ENCODE peak calls at places on chromosomes 3 and 15, in seven cellular contexts. One of them, this sample, is unnamed. For H3K27me3, the result is how much of the 10 kb centered on the place peaks cover.

GRCh38 chr15:85950101-85950500 is 129.6 kb upstream of the AGBL1 start:
- DNase-seq in endothelial cell of umbilical vein: no peak
- DNase-seq in heart left ventricle: peak
- DNase-seq in uterus: no peak
- DNase-seq in ovary: no peak
- DNase-seq in K562: no peak
- DNase-seq in HepG2: no peak
- DNase-seq in this sample: no peak

GRCh38 chr3:114673481-114673880 is 379.7 kb downstream of the TIGIT start:
- DNase-seq in endothelial cell of umbilical vein: no peak
- DNase-seq in heart left ventricle: no peak
- DNase-seq in uterus: no peak
- DNase-seq in ovary: no peak
- DNase-seq in K562: no peak
- DNase-seq in HepG2: no peak
- DNase-seq in this sample: no peak

GRCh38 chr15:101267320-101268104 is 9.8 kb downstream of the SELENOS start:
- DNase-seq in endothelial cell of umbilical vein: no peak
- DNase-seq in heart left ventricle: peak
- DNase-seq in uterus: peak
- DNase-seq in ovary: no peak
- DNase-seq in K562: no peak
- DNase-seq in HepG2: no peak
- DNase-seq in this sample: no peak

GRCh38 chr3:122457706-122458105 is 41.8 kb upstream of the WDR5B start:
- DNase-seq in endothelial cell of umbilical vein: no peak
- DNase-seq in heart left ventricle: no peak
- DNase-seq in uterus: no peak
- DNase-seq in ovary: no peak
- DNase-seq in K562: no peak
- DNase-seq in HepG2: no peak
- DNase-seq in this sample: no peak

GRCh38 chr3:150823277-150823676 is 60.3 kb upstream of the SIAH2 start:
- DNase-seq in endothelial cell of umbilical vein: no peak
- DNase-seq in heart left ventricle: no peak
- DNase-seq in uterus: no peak
- DNase-seq in ovary: no peak
- DNase-seq in K562: no peak
- DNase-seq in HepG2: no peak
- DNase-seq in this sample: peak

GRCh38 chr15:40911139-40911538 is 16.9 kb downstream of the VPS18 start:
- DNase-seq in endothelial cell of umbilical vein: no peak
- DNase-seq in heart left ventricle: no peak
- DNase-seq in uterus: no peak
- DNase-seq in ovary: no peak
- DNase-seq in K562: no peak
- DNase-seq in HepG2: no peak
- DNase-seq in this sample: no peak

GRCh38 chr3:20729185-20729584 is 543.2 kb upstream of the SGO1 start:
- DNase-seq in endothelial cell of umbilical vein: no peak
- DNase-seq in heart left ventricle: no peak
- DNase-seq in uterus: no peak
- DNase-seq in ovary: no peak
- DNase-seq in K562: no peak
- DNase-seq in HepG2: no peak
- DNase-seq in this sample: no peak

GRCh38 chr15:78207110-78207458 is 27.3 kb downstream of the ACSBG1 start:
- DNase-seq in endothelial cell of umbilical vein: no peak
- DNase-seq in heart left ventricle: no peak
- DNase-seq in uterus: no peak
- DNase-seq in ovary: no peak
- DNase-seq in K562: no peak
- DNase-seq in HepG2: no peak
- DNase-seq in this sample: no peak

GRCh38 chr15:70091649-70092461 is 5.9 kb downstream of the TLE3 start:
- DNase-seq in endothelial cell of umbilical vein: peak
- DNase-seq in heart left ventricle: no peak
- DNase-seq in uterus: no peak
- DNase-seq in ovary: no peak
- DNase-seq in K562: peak
- DNase-seq in HepG2: peak
- DNase-seq in this sample: no peak

GRCh38 chr3:52227766-52228165 is 2.3 kb upstream of the TLR9 start:
- DNase-seq in endothelial cell of umbilical vein: no peak
- DNase-seq in heart left ventricle: no peak
- DNase-seq in uterus: no peak
- DNase-seq in ovary: no peak
- DNase-seq in K562: no peak
- DNase-seq in HepG2: no peak
- DNase-seq in this sample: no peak

GRCh38 chr3:124824286-124824915 is 62.8 kb downstream of the ITGB5 start:
- DNase-seq in endothelial cell of umbilical vein: no peak
- DNase-seq in heart left ventricle: no peak
- DNase-seq in uterus: no peak
- DNase-seq in ovary: no peak
- DNase-seq in K562: no peak
- DNase-seq in HepG2: no peak
- DNase-seq in this sample: no peak

GRCh38 chr3:101676219-101676764 is 640 bp downstream of the ZBTB11 start:
- DNase-seq in endothelial cell of umbilical vein: peak
- DNase-seq in heart left ventricle: peak
- DNase-seq in uterus: peak
- DNase-seq in ovary: peak
- DNase-seq in K562: peak
- DNase-seq in HepG2: peak
- DNase-seq in this sample: peak
- TF ChIP-seq POLR2A in endothelial cell of umbilical vein: peak
- TF ChIP-seq POLR2A in heart left ventricle: peak
- TF ChIP-seq POLR2A in uterus: peak
- TF ChIP-seq POLR2A in ovary: peak
- TF ChIP-seq POLR2A in K562: no peak
- TF ChIP-seq POLR2A in HepG2: peak
- TF ChIP-seq POLR2A in this sample: peak

DNA sequence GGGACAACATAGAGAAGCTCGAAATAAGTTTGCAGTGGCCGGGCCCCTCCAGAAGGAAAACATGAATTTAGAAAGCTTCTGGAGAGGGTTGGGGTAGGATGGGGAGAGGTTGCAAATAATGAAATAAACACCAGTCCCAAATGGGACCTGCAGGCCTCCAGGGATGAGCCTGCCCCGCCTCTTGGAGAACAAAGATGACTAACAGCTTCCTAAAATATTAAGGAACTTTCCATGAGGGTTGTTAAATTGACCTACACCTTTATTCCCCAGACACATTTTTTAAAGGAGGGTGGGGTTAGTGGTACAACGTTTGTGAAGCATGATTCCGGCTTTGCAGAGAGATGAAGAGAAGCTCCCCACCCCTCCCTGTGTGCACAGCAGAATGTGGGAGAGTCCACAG is 84.1 kb downstream of the ARHGAP31 start:
- DNase-seq in endothelial cell of umbilical vein: no peak
- DNase-seq in heart left ventricle: no peak
- DNase-seq in uterus: no peak
- DNase-seq in ovary: no peak
- DNase-seq in K562: no peak
- DNase-seq in HepG2: no peak
- DNase-seq in this sample: no peak
- H3K4me3 ChIP-seq in endothelial cell of umbilical vein: no peak
- H3K4me3 ChIP-seq in heart left ventricle: no peak
- H3K4me3 ChIP-seq in uterus: no peak
- H3K4me3 ChIP-seq in ovary: no peak
- H3K4me3 ChIP-seq in K562: no peak
- H3K4me3 ChIP-seq in HepG2: no peak
- H3K4me3 ChIP-seq in this sample: no peak

GRCh38 chr15:52787549-52788098 is 2.5 kb downstream of the ONECUT1 start:
- DNase-seq in endothelial cell of umbilical vein: no peak
- DNase-seq in heart left ventricle: no peak
- DNase-seq in uterus: no peak
- DNase-seq in ovary: no peak
- DNase-seq in K562: no peak
- DNase-seq in HepG2: no peak
- DNase-seq in this sample: no peak
- H3K27me3 ChIP-seq in endothelial cell of umbilical vein: half or more
- H3K27me3 ChIP-seq in heart left ventricle: half or more
- H3K27me3 ChIP-seq in uterus: under half
- H3K27me3 ChIP-seq in ovary: under half
- H3K27me3 ChIP-seq in K562: under half
- H3K27me3 ChIP-seq in HepG2: under half
- H3K27me3 ChIP-seq in this sample: half or more

DNA sequence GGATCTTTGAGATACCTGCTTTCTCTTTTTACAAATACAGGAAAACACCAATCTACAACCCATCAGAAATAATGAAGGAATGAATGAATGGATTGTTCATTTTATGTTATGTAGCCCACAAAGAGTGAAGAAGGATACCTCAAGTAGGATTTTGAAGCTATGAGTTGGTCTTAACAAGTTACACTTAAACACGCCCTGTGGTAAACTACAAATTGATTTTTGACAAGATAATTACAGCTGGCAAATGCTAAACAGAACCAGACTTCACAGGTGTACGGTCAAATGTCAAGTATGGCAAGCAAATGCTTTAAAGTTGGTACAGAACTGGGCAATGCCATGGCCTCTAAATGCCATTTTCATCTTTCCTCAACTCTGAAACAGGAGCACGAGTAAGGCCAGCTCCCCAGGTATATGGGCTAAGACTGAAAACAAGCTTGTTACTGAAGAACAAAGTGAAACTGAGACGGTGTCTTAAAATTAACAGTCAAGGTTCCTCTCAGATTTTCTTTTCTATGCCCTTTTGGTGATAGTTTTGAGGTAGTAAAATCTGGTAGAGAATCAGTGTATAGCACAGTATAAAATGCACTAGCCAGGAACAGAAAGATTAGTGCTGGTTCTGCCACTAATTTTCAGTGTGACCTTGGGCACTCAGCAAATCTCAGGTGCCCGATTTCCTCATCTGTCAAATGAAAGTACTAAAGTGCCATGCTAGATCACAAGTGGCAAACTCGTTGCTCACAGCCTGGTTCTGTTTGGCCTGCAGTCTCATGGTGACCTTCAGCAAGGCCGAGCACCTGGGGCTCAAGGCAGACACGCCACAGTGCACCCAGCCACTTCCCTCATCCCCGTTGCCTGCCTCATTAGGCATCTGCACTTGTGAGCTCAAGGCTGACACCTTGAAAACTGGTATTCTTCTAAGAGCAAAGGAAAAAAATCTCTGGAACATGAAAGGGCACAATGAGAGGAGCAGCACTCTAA is 9.5 kb downstream of the RUVBL1 start:
- DNase-seq in endothelial cell of umbilical vein: no peak
- DNase-seq in heart left ventricle: no peak
- DNase-seq in uterus: no peak
- DNase-seq in ovary: no peak
- DNase-seq in K562: no peak
- DNase-seq in HepG2: no peak
- DNase-seq in this sample: no peak
- TF ChIP-seq POLR2A in endothelial cell of umbilical vein: no peak
- TF ChIP-seq POLR2A in heart left ventricle: no peak
- TF ChIP-seq POLR2A in uterus: no peak
- TF ChIP-seq POLR2A in ovary: no peak
- TF ChIP-seq POLR2A in K562: no peak
- TF ChIP-seq POLR2A in HepG2: no peak
- TF ChIP-seq POLR2A in this sample: no peak

GRCh38 chr3:71061581-71061980 is 521.9 kb downstream of the FOXP1 start:
- DNase-seq in endothelial cell of umbilical vein: peak
- DNase-seq in heart left ventricle: no peak
- DNase-seq in uterus: no peak
- DNase-seq in ovary: no peak
- DNase-seq in K562: no peak
- DNase-seq in HepG2: no peak
- DNase-seq in this sample: no peak
- H3K4me3 ChIP-seq in endothelial cell of umbilical vein: no peak
- H3K4me3 ChIP-seq in heart left ventricle: peak
- H3K4me3 ChIP-seq in uterus: peak
- H3K4me3 ChIP-seq in ovary: peak
- H3K4me3 ChIP-seq in K562: no peak
- H3K4me3 ChIP-seq in HepG2: peak
- H3K4me3 ChIP-seq in this sample: peak

This sample was measured in esophagus muscularis mucosa.